ENCODE peak calls at places on chromosomes 3 and 15, in four cellular contexts. S is IMR-90, N is H1, X is H9. T is an unnamed sample.

GRCh38 chr15:27707216-27707710 is 391.9 kb downstream of the OCA2 start:
- DNase-seq in S (no peak), N (no peak), X (no peak), T (no peak)

GRCh38 chr15:85785887-85786777 is 8.6 kb downstream of the KLHL25 start:
- DNase-seq in S (peak), N (no peak), X (no peak), T (peak)

GRCh38 chr15:101456079-101456791 is 33.3 kb downstream of the PCSK6 start:
- DNase-seq in S (no peak), N (no peak), X (no peak), T (no peak)

GRCh38 chr3:126895178-126896066 is 87.5 kb upstream of the PLXNA1 start:
- DNase-seq in S (peak), N (no peak), X (no peak), T (peak)

GRCh38 chr3:30550246-30550645 is 56.2 kb upstream of the TGFBR2 start:
- DNase-seq in S (no peak), N (no peak), X (no peak), T (peak)

GRCh38 chr3:55518451-55518850 is 31.3 kb upstream of the WNT5A start:
- DNase-seq in S (peak), N (no peak), X (no peak), T (no peak)

GRCh38 chr15:90557651-90558084 is 27.9 kb downstream of the CRTC3 start:
- DNase-seq in S (peak), N (no peak), X (no peak), T (no peak)

GRCh38 chr3:171757377-171758034 is 52.8 kb downstream of the PLD1 start:
- DNase-seq in S (no peak), N (no peak), X (no peak), T (no peak)

GRCh38 chr3:161475905-161476304 is 20.7 kb upstream of the OTOL1 start:
- DNase-seq in S (peak), N (no peak), X (no peak), T (no peak)

GRCh38 chr3:54951405-54951804 is 23.5 kb upstream of the LRTM1 start:
- DNase-seq in S (peak), N (peak), X (peak), T (peak)

GRCh38 chr15:65303687-65304392 is 637 bp upstream of the RNU5B-1 start:
- DNase-seq in S (peak), N (no peak), X (peak), T (peak)

GRCh38 chr15:96768435-96768789 is 437.9 kb downstream of the NR2F2 start:
- DNase-seq in S (no peak), N (no peak), X (no peak), T (no peak)

GRCh38 chr3:110436209-110436608 is 635.4 kb upstream of the NECTIN3 start:
- DNase-seq in S (no peak), N (no peak), X (no peak), T (no peak)

GRCh38 chr3:11551019-11551418 is 92.7 kb downstream of the VGLL4 start:
- DNase-seq in S (no peak), N (no peak), X (no peak), T (no peak)

GRCh38 chr3:194042947-194043346 is 93.0 kb upstream of the HES1 start:
- DNase-seq in S (peak), N (no peak), X (no peak), T (no peak)

GRCh38 chr3:151866711-151867410 is 6.6 kb upstream of the SUCNR1 start:
- DNase-seq in S (no peak), N (no peak), X (no peak), T (no peak)

DNA sequence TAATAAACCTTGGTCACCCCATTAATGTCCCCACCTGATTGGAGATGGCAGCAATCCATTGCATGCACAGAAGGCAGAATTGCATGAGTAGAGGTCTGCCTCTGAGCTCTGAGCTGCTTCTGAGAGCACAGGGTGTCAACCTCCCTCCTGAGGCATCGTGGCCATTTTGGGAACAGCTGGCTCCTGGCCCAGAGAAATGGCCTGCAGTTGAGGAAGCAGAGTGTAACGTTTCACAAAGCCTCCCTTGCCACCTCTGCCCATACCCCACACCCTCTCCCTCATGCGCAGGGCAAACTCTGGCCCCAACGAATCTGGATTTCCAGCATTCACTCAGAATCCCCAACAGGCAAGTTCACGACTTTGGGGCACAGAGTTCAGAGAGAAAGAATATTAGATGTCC is 198.9 kb downstream of the ADAMTS9 start:
- DNase-seq in S (no peak), N (no peak), X (no peak), T (peak)
- H3K18ac ChIP-seq in S (peak), N (no peak), X (no peak), T (no peak)

DNA sequence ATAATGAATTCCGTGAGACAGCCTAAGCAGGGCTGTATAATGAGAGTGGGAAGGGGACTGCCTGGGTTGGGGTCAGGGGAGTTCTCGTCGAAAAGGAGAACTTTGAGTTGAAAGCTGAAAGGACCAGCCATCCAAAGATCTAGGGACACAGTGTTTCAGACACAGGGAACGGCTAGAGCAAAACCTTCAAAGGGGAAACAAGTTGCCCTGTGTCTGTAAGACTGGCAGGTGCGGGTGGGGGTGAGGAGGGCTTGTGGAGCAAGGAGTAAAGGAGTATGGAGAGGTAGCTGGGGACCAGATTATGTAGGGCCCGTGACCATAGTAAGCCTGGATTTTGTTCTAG is 1.3 kb upstream of the SRP14 start:
- DNase-seq in S (no peak), N (no peak), X (no peak), T (no peak)
- H3K56ac ChIP-seq in S (no peak), N (no peak), X (no peak), T (peak)

GRCh38 chr3:114649331-114649730 is 355.5 kb downstream of the TIGIT start:
- DNase-seq in S (peak), N (no peak), X (no peak), T (peak)
- H2AK5ac ChIP-seq in S (no peak), N (no peak), X (no peak), T (no peak)

GRCh38 chr15:31225356-31225955 is 101.2 kb upstream of the KLF13 start:
- DNase-seq in S (no peak), N (no peak), X (no peak), T (no peak)
- H3K18ac ChIP-seq in S (no peak), N (peak), X (peak), T (no peak)

GRCh38 chr15:35871282-35871681 is 325.3 kb upstream of the DPH6 start:
- DNase-seq in S (no peak), N (no peak), X (no peak), T (no peak)
- H3K56ac ChIP-seq in S (no peak), N (no peak), X (no peak), T (no peak)

DNA sequence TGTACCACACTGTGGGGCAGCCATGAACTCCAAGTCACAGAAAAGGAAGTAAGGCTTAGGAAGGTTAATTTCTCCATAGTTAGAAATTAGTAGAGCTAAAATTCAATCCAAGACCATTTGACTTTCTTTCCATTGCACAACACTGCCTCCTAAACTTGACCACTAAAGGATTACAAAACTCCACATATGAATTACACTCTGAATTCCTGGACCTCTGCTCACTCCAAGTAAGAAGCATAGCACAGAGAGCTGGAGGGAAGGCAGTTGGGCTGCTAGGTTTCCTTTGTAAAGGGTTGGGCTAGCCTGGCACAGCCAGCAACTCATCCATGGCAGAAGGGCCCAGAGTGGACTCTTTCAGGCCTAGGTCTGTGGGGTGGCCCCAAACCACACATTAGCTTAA is 134.4 kb downstream of the MYLK start:
- DNase-seq in S (peak), N (peak), X (no peak), T (no peak)
- H2AK5ac ChIP-seq in S (peak), N (no peak), X (no peak), T (no peak)